ENCODE peak calls at places on chromosomes 13 and 19, in eight cellular contexts. P, G, J, W, C, U, A and K are unnamed samples.

GRCh38 chr19:42695811-42696503 is 44.3 kb downstream of the PSG3 start:
- DNase-seq in W (no peak), C (peak; percentile 26), U (no peak), A (no peak), G (no peak), P (no peak), J (no peak), K (no peak)

GRCh38 chr19:38028913-38029565 is 122.0 kb downstream of the SIPA1L3 start:
- DNase-seq in U (no peak), G (no peak), A (no peak), J (peak; percentile 44), P (no peak), W (no peak), C (no peak), K (no peak)

GRCh38 chr19:7792286-7792685 is 29.2 kb downstream of the CLEC4M start:
- DNase-seq in C (no peak), P (peak; percentile 46), W (no peak), A (no peak), G (no peak), J (peak; percentile 51), U (no peak), K (no peak)

GRCh38 chr19:16076958-16077611 is 790 bp downstream of the TPM4 start:
- DNase-seq in C (no peak), J (no peak), U (no peak), G (peak; percentile 81), A (peak; percentile 49), W (peak; percentile 86), P (peak; percentile 66), K (no peak)

GRCh38 chr19:50638576-50638975 is 1.1 kb downstream of the SYT3 start:
- DNase-seq in U (no peak), G (no peak), C (no peak), A (no peak), W (no peak), P (no peak), J (no peak), K (no peak)

GRCh38 chr13:83325454-83325853 is 556.8 kb downstream of the SLITRK1 start:
- DNase-seq in P (peak; percentile 21), C (no peak), A (peak; percentile 85), G (no peak), J (peak; percentile 86), W (no peak), U (peak; percentile 47), K (no peak)

GRCh38 chr13:39913928-39914327 is 258.5 kb downstream of the COG6 start:
- DNase-seq in G (no peak), C (no peak), J (no peak), W (no peak), P (peak; percentile 86), U (no peak), A (peak; percentile 32), K (no peak)

GRCh38 chr19:16627194-16627927 is 643 bp downstream of the MED26 start:
- DNase-seq in A (peak; percentile 14), C (no peak), J (no peak), G (peak; percentile 62), U (no peak), W (peak; percentile 82), P (no peak), K (no peak)

GRCh38 chr13:99103536-99103935 is 97.1 kb upstream of the UBAC2 start:
- DNase-seq in G (no peak), W (no peak), P (peak; percentile 12), C (no peak), U (no peak), A (no peak), J (no peak), K (no peak)

GRCh38 chr13:112464720-112465119 is 88.6 kb downstream of the SPACA7 start:
- DNase-seq in U (no peak), G (no peak), C (no peak), W (no peak), A (no peak), P (no peak), J (no peak), K (no peak)

GRCh38 chr19:45218426-45218825 is 26.8 kb downstream of the EXOC3L2 start:
- DNase-seq in J (no peak), U (no peak), W (no peak), G (no peak), P (no peak), C (no peak), A (no peak), K (no peak)

GRCh38 chr13:42466123-42466522 is 107.8 kb upstream of the TNFSF11 start:
- DNase-seq in A (no peak), C (no peak), W (no peak), G (no peak), J (no peak), P (no peak), U (no peak), K (no peak)

DNA sequence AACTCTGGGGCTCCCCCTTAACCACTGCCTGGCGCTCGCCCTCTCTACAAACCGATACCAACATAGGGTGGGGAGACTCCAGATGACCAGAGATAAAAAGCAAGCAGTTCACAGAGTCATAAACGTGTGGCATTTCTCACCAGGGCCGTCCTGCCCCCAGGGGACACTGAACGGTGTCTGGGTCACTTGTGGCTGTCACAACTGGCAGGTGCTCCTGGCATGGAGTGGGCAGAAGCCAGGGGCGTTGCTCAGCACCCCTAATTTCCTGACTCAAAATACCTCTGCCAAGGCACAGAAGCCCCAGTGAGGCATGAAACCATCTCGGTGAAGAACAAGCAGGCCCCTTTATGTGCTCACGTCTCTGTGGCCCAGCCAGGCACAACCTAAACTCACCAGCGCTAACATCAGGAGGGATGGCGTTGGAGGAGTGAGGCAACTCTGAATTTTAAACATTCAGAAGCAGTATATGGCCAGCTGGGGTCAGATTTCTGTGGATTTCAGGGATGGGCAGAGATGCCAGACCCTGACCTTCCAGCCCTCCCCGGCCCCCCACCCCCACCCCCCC is 1.8 kb downstream of the PIP5K1C start:
- DNase-seq in C (no peak), U (no peak), W (no peak), G (no peak), A (no peak), J (peak; percentile 28), P (no peak), K (no peak)
- H3K4me3 ChIP-seq in C (no peak overlapping the region), U (peak overlapping the region; percentile 74), W (peak overlapping the region; percentile 91), G (peak overlapping the region; percentile 82), A (peak overlapping the region; percentile 85), J (no peak overlapping the region), P (no peak overlapping the region), K (no peak overlapping the region)

GRCh38 chr19:36008336-36008978 is at the start of gene SYNE4:
- DNase-seq in P (no peak), A (no peak), J (no peak), G (peak; percentile 82), W (no peak), C (peak; percentile 36), U (no peak), K (no peak)

GRCh38 chr19:36010402-36010801 is 1.8 kb upstream of the SYNE4 start:
- DNase-seq in A (no peak), J (no peak), W (no peak), P (no peak), G (no peak), U (no peak), C (no peak), K (no peak)

GRCh38 chr19:36006955-36007354 is 1.7 kb downstream of the SYNE4 start:
- DNase-seq in C (no peak), G (no peak), W (no peak), U (no peak), J (no peak), P (no peak), A (no peak), K (no peak)

GRCh38 chr19:36009633-36010379 is 1.2 kb upstream of the SYNE4 start:
- DNase-seq in W (no peak), U (no peak), P (no peak), J (no peak), G (no peak), A (no peak), C (no peak), K (no peak)

GRCh38 chr19:36009220-36009619 is 607 bp upstream of the SYNE4 start:
- DNase-seq in G (peak; percentile 82), P (peak; percentile 76), C (peak; percentile 58), U (no peak), A (peak; percentile 51), J (peak; percentile 48), W (peak; percentile 91), K (no peak)
- H3K4me3 ChIP-seq in G (peak overlapping the region; percentile 55), P (peak overlapping the region; percentile 16), C (peak overlapping the region; percentile 41), U (peak overlapping the region; percentile 50), A (peak overlapping the region; percentile 57), J (peak overlapping the region; percentile 24), W (no peak overlapping the region), K (peak overlapping the region; percentile 31)

GRCh38 chr19:35318679-35319448 is 10.1 kb upstream of the CD22 start:
- DNase-seq in U (no peak), W (peak; percentile 82), A (peak; percentile 73), P (peak; percentile 58), G (peak; percentile 83), C (peak; percentile 84), J (peak; percentile 71), K (peak; percentile 56)

GRCh38 chr19:35315883-35316282 is 13.1 kb upstream of the CD22 start:
- DNase-seq in U (no peak), J (no peak), A (no peak), P (no peak), G (no peak), W (no peak), C (no peak), K (no peak)

GRCh38 chr19:35314858-35315470 is 14.0 kb upstream of the CD22 start:
- DNase-seq in G (no peak), P (no peak), W (no peak), J (no peak), A (no peak), C (no peak), U (no peak), K (no peak)

GRCh38 chr19:35317464-35318043 is 11.4 kb upstream of the CD22 start:
- DNase-seq in P (no peak), A (no peak), W (no peak), G (no peak), C (no peak), J (no peak), U (no peak), K (no peak)

GRCh38 chr19:35316560-35316959 is 12.4 kb upstream of the CD22 start:
- DNase-seq in G (no peak), A (no peak), U (no peak), P (no peak), C (no peak), J (no peak), W (no peak), K (no peak)
- H3K4me3 ChIP-seq in G (no peak overlapping the region), A (no peak overlapping the region), U (no peak overlapping the region), P (no peak overlapping the region), C (no peak overlapping the region), J (no peak overlapping the region), W (no peak overlapping the region), K (no peak overlapping the region)

GRCh38 chr13:23899555-23899954 is 2.3 kb upstream of the C1QTNF9B start:
- DNase-seq in P (peak; percentile 59), G (no peak), C (peak; percentile 4), J (peak; percentile 74), A (peak; percentile 57), U (no peak), W (no peak), K (no peak)

GRCh38 chr13:23901365-23901764 is 4.1 kb upstream of the C1QTNF9B start:
- DNase-seq in G (no peak), W (no peak), J (peak; percentile 61), U (no peak), C (no peak), A (no peak), P (no peak), K (no peak)

GRCh38 chr13:23902975-23903905 is 5.9 kb upstream of the C1QTNF9B start:
- DNase-seq in J (no peak), A (no peak), C (no peak), U (no peak), P (no peak), W (no peak), G (no peak), K (no peak)

GRCh38 chr13:23905766-23906165 is 8.5 kb upstream of the C1QTNF9B start:
- DNase-seq in J (no peak), A (no peak), W (no peak), P (no peak), G (no peak), C (no peak), U (no peak), K (no peak)

GRCh38 chr13:23903906-23904280 is 6.6 kb upstream of the C1QTNF9B start:
- DNase-seq in W (no peak), C (no peak), U (no peak), P (no peak), G (no peak), J (no peak), A (no peak), K (no peak)
- H3K4me3 ChIP-seq in W (no peak overlapping the region), C (no peak overlapping the region), U (no peak overlapping the region), P (no peak overlapping the region), G (no peak overlapping the region), J (no peak overlapping the region), A (no peak overlapping the region), K (no peak overlapping the region)